ENCODE peak calls at places on chromosomes 5 and 9, in seven cellular contexts. Y is CD4-positive, alpha-beta memory T cell; D is GM04503; K is sciatic nerve; P is NCI-H1930; W is activated CD4-positive, alpha-beta T cell treated with anti-CD3 and anti-CD28 coated beads, Interleukin-2, amount 10 ng/mL, durations not matched to agents 7 days and 5 days; I is HuH-7. J is an unnamed sample.

GRCh38 chr9:136353088-136353487 is 10.5 kb downstream of the DNLZ start:
- DNase-seq in Y (no peak), D (no peak), K (no peak), P (no peak), W (no peak), I (no peak), J (no peak)

GRCh38 chr9:127919253-127919815 is 2.5 kb upstream of the ST6GALNAC4 start:
- DNase-seq in Y (no peak), D (peak), K (peak), P (no peak), W (no peak), I (no peak), J (peak)

GRCh38 chr9:28073278-28073677 is 500.0 kb upstream of the C9orf72 start:
- DNase-seq in Y (no peak), D (no peak), K (no peak), P (no peak), W (no peak), I (peak), J (no peak)

GRCh38 chr5:160959804-160960203 is 107.8 kb upstream of the ATP10B start:
- DNase-seq in Y (no peak), D (no peak), K (no peak), P (no peak), W (no peak), I (no peak), J (no peak)

GRCh38 chr5:35852084-35852734 is 4.5 kb upstream of the IL7R start:
- DNase-seq in Y (peak), D (no peak), K (no peak), P (no peak), W (peak), I (no peak), J (no peak)

GRCh38 chr5:150138551-150139265 is 16.9 kb downstream of the PDGFRB start:
- DNase-seq in Y (no peak), D (no peak), K (peak), P (no peak), W (no peak), I (peak), J (peak)

GRCh38 chr5:154087260-154087659 is 48.5 kb downstream of the MFAP3 start:
- DNase-seq in Y (no peak), D (peak), K (no peak), P (no peak), W (no peak), I (no peak), J (no peak)

GRCh38 chr9:116042321-116042720 is 111.3 kb upstream of the PAPPA start:
- DNase-seq in Y (no peak), D (no peak), K (no peak), P (no peak), W (no peak), I (no peak), J (no peak)

GRCh38 chr9:124390812-124391658 is 24.2 kb downstream of the PSMB7 start:
- DNase-seq in Y (no peak), D (no peak), K (no peak), P (no peak), W (no peak), I (no peak), J (no peak)

GRCh38 chr5:141506381-141507155 is 17.7 kb downstream of the PCDHGC5 start:
- DNase-seq in Y (no peak), D (no peak), K (no peak), P (no peak), W (no peak), I (no peak), J (no peak)

GRCh38 chr5:147887026-147887627 is 8.6 kb downstream of the SCGB3A2 start:
- DNase-seq in Y (no peak), D (no peak), K (no peak), P (no peak), W (no peak), I (peak), J (no peak)

GRCh38 chr5:180323929-180324632 is 29.1 kb downstream of the GFPT2 start:
- DNase-seq in Y (no peak), D (no peak), K (no peak), P (no peak), W (no peak), I (no peak), J (no peak)

GRCh38 chr9:97874617-97875016 is 21.6 kb downstream of the FOXE1 start:
- DNase-seq in Y (no peak), D (no peak), K (no peak), P (no peak), W (no peak), I (no peak), J (no peak)